ENCODE peak calls at places on chromosomes 6 and 20, in ten cellular contexts. One of them, this sample, is unnamed.

GRCh38 chr6:42313038-42313437 is 95.4 kb upstream of the MRPS10 start:
- DNase-seq in H9: no peak
- DNase-seq in H1: no peak
- DNase-seq in neural progenitor cell: no peak
- DNase-seq in trophoblast cell: no peak
- DNase-seq in MM.1S: no peak
- DNase-seq in mammary epithelial cell: no peak
- DNase-seq in endothelial cell of umbilical vein: no peak
- DNase-seq in PC-3: peak; percentile 38
- DNase-seq in GM23248: peak; percentile 76
- DNase-seq in this sample: no peak

GRCh38 chr20:19834783-19835182 is 76.7 kb downstream of the RIN2 start:
- DNase-seq in H9: no peak
- DNase-seq in H1: no peak
- DNase-seq in neural progenitor cell: no peak
- DNase-seq in trophoblast cell: no peak
- DNase-seq in MM.1S: no peak
- DNase-seq in mammary epithelial cell: no peak
- DNase-seq in endothelial cell of umbilical vein: no peak
- DNase-seq in PC-3: no peak
- DNase-seq in GM23248: no peak
- DNase-seq in this sample: no peak

GRCh38 chr20:5848711-5849505 is 98.7 kb downstream of the SHLD1 start:
- DNase-seq in H9: no peak
- DNase-seq in H1: no peak
- DNase-seq in neural progenitor cell: no peak
- DNase-seq in trophoblast cell: no peak
- DNase-seq in MM.1S: no peak
- DNase-seq in mammary epithelial cell: peak; percentile 54
- DNase-seq in endothelial cell of umbilical vein: peak; percentile 31
- DNase-seq in PC-3: peak; percentile 84
- DNase-seq in GM23248: peak; percentile 72
- DNase-seq in this sample: no peak

GRCh38 chr20:21301940-21302644 is 1.0 kb upstream of the XRN2 start:
- DNase-seq in H9: no peak
- DNase-seq in H1: no peak
- DNase-seq in neural progenitor cell: no peak
- DNase-seq in trophoblast cell: no peak
- DNase-seq in MM.1S: no peak
- DNase-seq in mammary epithelial cell: no peak
- DNase-seq in endothelial cell of umbilical vein: no peak
- DNase-seq in PC-3: no peak
- DNase-seq in GM23248: peak; percentile 25
- DNase-seq in this sample: no peak

GRCh38 chr20:62236200-62236599 is 2.1 kb upstream of the OSBPL2 start:
- DNase-seq in H9: no peak
- DNase-seq in H1: no peak
- DNase-seq in neural progenitor cell: no peak
- DNase-seq in trophoblast cell: no peak
- DNase-seq in MM.1S: no peak
- DNase-seq in mammary epithelial cell: no peak
- DNase-seq in endothelial cell of umbilical vein: no peak
- DNase-seq in PC-3: no peak
- DNase-seq in GM23248: no peak
- DNase-seq in this sample: no peak

GRCh38 chr6:44321210-44321609 is 8.1 kb upstream of the AARS2 start:
- DNase-seq in H9: no peak
- DNase-seq in H1: no peak
- DNase-seq in neural progenitor cell: no peak
- DNase-seq in trophoblast cell: no peak
- DNase-seq in MM.1S: no peak
- DNase-seq in mammary epithelial cell: no peak
- DNase-seq in endothelial cell of umbilical vein: no peak
- DNase-seq in PC-3: no peak
- DNase-seq in GM23248: no peak
- DNase-seq in this sample: no peak

GRCh38 chr20:13995841-13996240 is 525 bp downstream of the MACROD2 start:
- DNase-seq in H9: peak; percentile 48
- DNase-seq in H1: no peak
- DNase-seq in neural progenitor cell: peak; percentile 74
- DNase-seq in trophoblast cell: no peak
- DNase-seq in MM.1S: no peak
- DNase-seq in mammary epithelial cell: peak; percentile 41
- DNase-seq in endothelial cell of umbilical vein: peak; percentile 12
- DNase-seq in PC-3: peak; percentile 61
- DNase-seq in GM23248: peak; percentile 54
- DNase-seq in this sample: peak; percentile 62

GRCh38 chr6:56220078-56220477 is 27.3 kb downstream of the COL21A1 start:
- DNase-seq in H9: no peak
- DNase-seq in H1: no peak
- DNase-seq in neural progenitor cell: no peak
- DNase-seq in trophoblast cell: no peak
- DNase-seq in MM.1S: no peak
- DNase-seq in mammary epithelial cell: peak; percentile 94
- DNase-seq in endothelial cell of umbilical vein: no peak
- DNase-seq in PC-3: peak; percentile 82
- DNase-seq in GM23248: no peak
- DNase-seq in this sample: no peak

GRCh38 chr20:56359212-56360132 is 698 bp downstream of the FAM210B start:
- DNase-seq in H9: peak; percentile 39
- DNase-seq in H1: no peak
- DNase-seq in neural progenitor cell: peak; percentile 64
- DNase-seq in trophoblast cell: peak; percentile 49
- DNase-seq in MM.1S: peak; percentile 21
- DNase-seq in mammary epithelial cell: peak; percentile 75
- DNase-seq in endothelial cell of umbilical vein: peak; percentile 76
- DNase-seq in PC-3: peak; percentile 78
- DNase-seq in GM23248: peak; percentile 87
- DNase-seq in this sample: peak; percentile 40

GRCh38 chr6:79600313-79601019 is 30.7 kb upstream of the SH3BGRL2 start:
- DNase-seq in H9: no peak
- DNase-seq in H1: no peak
- DNase-seq in neural progenitor cell: no peak
- DNase-seq in trophoblast cell: no peak
- DNase-seq in MM.1S: no peak
- DNase-seq in mammary epithelial cell: no peak
- DNase-seq in endothelial cell of umbilical vein: no peak
- DNase-seq in PC-3: no peak
- DNase-seq in GM23248: no peak
- DNase-seq in this sample: no peak

GRCh38 chr6:154891901-154892300 is 103.2 kb upstream of the TIAM2 start:
- DNase-seq in H9: no peak
- DNase-seq in H1: no peak
- DNase-seq in neural progenitor cell: no peak
- DNase-seq in trophoblast cell: no peak
- DNase-seq in MM.1S: no peak
- DNase-seq in mammary epithelial cell: no peak
- DNase-seq in endothelial cell of umbilical vein: no peak
- DNase-seq in PC-3: no peak
- DNase-seq in GM23248: no peak
- DNase-seq in this sample: no peak

GRCh38 chr6:154888896-154889295 is 106.2 kb upstream of the TIAM2 start:
- DNase-seq in H9: no peak
- DNase-seq in H1: no peak
- DNase-seq in neural progenitor cell: no peak
- DNase-seq in trophoblast cell: peak; percentile 11
- DNase-seq in MM.1S: no peak
- DNase-seq in mammary epithelial cell: no peak
- DNase-seq in endothelial cell of umbilical vein: no peak
- DNase-seq in PC-3: no peak
- DNase-seq in GM23248: no peak
- DNase-seq in this sample: no peak

GRCh38 chr6:154888426-154888825 is 106.7 kb upstream of the TIAM2 start:
- DNase-seq in H9: no peak
- DNase-seq in H1: no peak
- DNase-seq in neural progenitor cell: peak; percentile 34
- DNase-seq in trophoblast cell: no peak
- DNase-seq in MM.1S: no peak
- DNase-seq in mammary epithelial cell: no peak
- DNase-seq in endothelial cell of umbilical vein: no peak
- DNase-seq in PC-3: no peak
- DNase-seq in GM23248: no peak
- DNase-seq in this sample: no peak

GRCh38 chr6:154893927-154894326 is 101.2 kb upstream of the TIAM2 start:
- DNase-seq in H9: no peak
- DNase-seq in H1: no peak
- DNase-seq in neural progenitor cell: no peak
- DNase-seq in trophoblast cell: no peak
- DNase-seq in MM.1S: no peak
- DNase-seq in mammary epithelial cell: no peak
- DNase-seq in endothelial cell of umbilical vein: no peak
- DNase-seq in PC-3: peak; percentile 25
- DNase-seq in GM23248: peak; percentile 51
- DNase-seq in this sample: no peak

GRCh38 chr6:154890874-154891273 is 104.2 kb upstream of the TIAM2 start:
- DNase-seq in H9: no peak
- DNase-seq in H1: no peak
- DNase-seq in neural progenitor cell: no peak
- DNase-seq in trophoblast cell: no peak
- DNase-seq in MM.1S: no peak
- DNase-seq in mammary epithelial cell: no peak
- DNase-seq in endothelial cell of umbilical vein: no peak
- DNase-seq in PC-3: no peak
- DNase-seq in GM23248: no peak
- DNase-seq in this sample: no peak
- H3K27ac ChIP-seq in H9: no peak overlapping the region
- H3K27ac ChIP-seq in H1: no peak overlapping the region
- H3K27ac ChIP-seq in neural progenitor cell: no peak overlapping the region
- H3K27ac ChIP-seq in trophoblast cell: no peak overlapping the region
- H3K27ac ChIP-seq in MM.1S: no peak overlapping the region
- H3K27ac ChIP-seq in mammary epithelial cell: no peak overlapping the region
- H3K27ac ChIP-seq in endothelial cell of umbilical vein: no peak overlapping the region
- H3K27ac ChIP-seq in PC-3: no peak overlapping the region
- H3K27ac ChIP-seq in GM23248: no peak overlapping the region
- H3K27ac ChIP-seq in this sample: no peak overlapping the region

GRCh38 chr20:41601742-41602141 is 16.4 kb downstream of the CHD6 start:
- DNase-seq in H9: no peak
- DNase-seq in H1: no peak
- DNase-seq in neural progenitor cell: no peak
- DNase-seq in trophoblast cell: no peak
- DNase-seq in MM.1S: no peak
- DNase-seq in mammary epithelial cell: no peak
- DNase-seq in endothelial cell of umbilical vein: no peak
- DNase-seq in PC-3: no peak
- DNase-seq in GM23248: no peak
- DNase-seq in this sample: no peak
- H3K79me2 ChIP-seq in H9: peaks cover 63% of the 10 kb centered on the region
- H3K79me2 ChIP-seq in H1: peaks cover 100% of the 10 kb centered on the region
- H3K79me2 ChIP-seq in neural progenitor cell: peaks cover 100% of the 10 kb centered on the region
- H3K79me2 ChIP-seq in trophoblast cell: peaks cover 8% of the 10 kb centered on the region
- H3K79me2 ChIP-seq in MM.1S: peaks cover 96% of the 10 kb centered on the region
- H3K79me2 ChIP-seq in mammary epithelial cell: peaks cover 91% of the 10 kb centered on the region
- H3K79me2 ChIP-seq in endothelial cell of umbilical vein: peaks cover 37% of the 10 kb centered on the region
- H3K79me2 ChIP-seq in PC-3: peaks cover 97% of the 10 kb centered on the region
- H3K79me2 ChIP-seq in GM23248: peaks cover 100% of the 10 kb centered on the region
- H3K79me2 ChIP-seq in this sample: peaks cover 95% of the 10 kb centered on the region

GRCh38 chr20:54129350-54129749 is 44.4 kb downstream of the CYP24A1 start:
- DNase-seq in H9: no peak
- DNase-seq in H1: no peak
- DNase-seq in neural progenitor cell: no peak
- DNase-seq in trophoblast cell: no peak
- DNase-seq in MM.1S: no peak
- DNase-seq in mammary epithelial cell: no peak
- DNase-seq in endothelial cell of umbilical vein: no peak
- DNase-seq in PC-3: no peak
- DNase-seq in GM23248: no peak
- DNase-seq in this sample: no peak

GRCh38 chr20:54134445-54135220 is 39.2 kb downstream of the CYP24A1 start:
- DNase-seq in H9: no peak
- DNase-seq in H1: no peak
- DNase-seq in neural progenitor cell: no peak
- DNase-seq in trophoblast cell: peak; percentile 95
- DNase-seq in MM.1S: no peak
- DNase-seq in mammary epithelial cell: peak; percentile 89
- DNase-seq in endothelial cell of umbilical vein: no peak
- DNase-seq in PC-3: peak; percentile 98
- DNase-seq in GM23248: peak; percentile 70
- DNase-seq in this sample: peak; percentile 93

GRCh38 chr20:54133434-54134427 is 40.1 kb downstream of the CYP24A1 start:
- DNase-seq in H9: no peak
- DNase-seq in H1: no peak
- DNase-seq in neural progenitor cell: peak; percentile 16
- DNase-seq in trophoblast cell: peak; percentile 62
- DNase-seq in MM.1S: no peak
- DNase-seq in mammary epithelial cell: peak; percentile 80
- DNase-seq in endothelial cell of umbilical vein: no peak
- DNase-seq in PC-3: peak; percentile 91
- DNase-seq in GM23248: peak; percentile 64
- DNase-seq in this sample: peak; percentile 29

GRCh38 chr20:54131675-54132611 is 41.8 kb downstream of the CYP24A1 start:
- DNase-seq in H9: no peak
- DNase-seq in H1: no peak
- DNase-seq in neural progenitor cell: peak; percentile 53
- DNase-seq in trophoblast cell: no peak
- DNase-seq in MM.1S: no peak
- DNase-seq in mammary epithelial cell: no peak
- DNase-seq in endothelial cell of umbilical vein: no peak
- DNase-seq in PC-3: no peak
- DNase-seq in GM23248: peak; percentile 49
- DNase-seq in this sample: no peak

DNA sequence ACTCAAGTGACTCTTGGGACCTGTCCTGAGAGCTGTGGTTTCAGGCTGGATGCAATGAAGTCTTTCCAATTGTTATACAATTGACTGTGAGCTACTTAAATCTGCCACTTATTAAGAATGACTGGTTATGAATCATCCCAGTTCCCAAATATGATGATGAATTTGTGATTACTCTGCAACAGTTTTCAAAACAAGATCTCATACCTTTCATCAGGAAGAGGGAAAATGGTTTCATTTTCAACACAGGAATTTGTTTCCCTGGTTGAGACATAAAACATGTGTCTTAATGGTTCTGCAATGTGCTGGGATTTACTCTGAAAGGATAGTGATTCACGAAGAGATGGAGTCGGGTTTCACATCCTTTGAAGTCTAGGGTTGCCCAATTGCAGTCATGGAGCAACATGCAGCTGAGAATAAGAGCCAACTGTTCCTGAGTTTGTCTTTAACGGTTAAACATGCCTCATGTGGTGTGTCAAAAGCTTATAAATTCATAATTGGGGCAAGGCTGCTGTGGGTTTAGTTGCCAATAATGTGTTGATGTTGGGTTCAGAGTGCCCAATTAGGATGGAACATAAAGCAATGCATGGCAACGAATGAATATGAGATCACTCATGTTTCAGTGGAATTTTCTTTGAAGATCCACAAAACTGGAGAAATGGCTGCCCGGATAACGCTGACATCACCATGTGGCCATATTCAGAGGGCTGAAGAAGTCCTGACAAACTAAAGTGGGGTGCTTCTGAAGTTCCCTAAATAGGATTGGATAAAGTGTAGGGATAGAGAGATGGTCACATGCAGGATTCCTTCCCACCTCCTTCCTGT is 41.0 kb downstream of the CYP24A1 start:
- DNase-seq in H9: peak; percentile 40
- DNase-seq in H1: no peak
- DNase-seq in neural progenitor cell: peak; percentile 52
- DNase-seq in trophoblast cell: peak; percentile 91
- DNase-seq in MM.1S: no peak
- DNase-seq in mammary epithelial cell: peak; percentile 100
- DNase-seq in endothelial cell of umbilical vein: no peak
- DNase-seq in PC-3: peak; percentile 99
- DNase-seq in GM23248: peak; percentile 98
- DNase-seq in this sample: peak; percentile 100
- H3K27ac ChIP-seq in H9: no peak overlapping the region
- H3K27ac ChIP-seq in H1: no peak overlapping the region
- H3K27ac ChIP-seq in neural progenitor cell: no peak overlapping the region
- H3K27ac ChIP-seq in trophoblast cell: peak overlapping the region; percentile 86
- H3K27ac ChIP-seq in MM.1S: no peak overlapping the region
- H3K27ac ChIP-seq in mammary epithelial cell: peak overlapping the region; percentile 98
- H3K27ac ChIP-seq in endothelial cell of umbilical vein: no peak overlapping the region
- H3K27ac ChIP-seq in PC-3: peak overlapping the region; percentile 91
- H3K27ac ChIP-seq in GM23248: peak overlapping the region; percentile 90
- H3K27ac ChIP-seq in this sample: peak overlapping the region; percentile 99

GRCh38 chr6:129659590-129660345 is 50.2 kb downstream of the ARHGAP18 start:
- DNase-seq in H9: no peak
- DNase-seq in H1: no peak
- DNase-seq in neural progenitor cell: no peak
- DNase-seq in trophoblast cell: peak; percentile 75
- DNase-seq in MM.1S: no peak
- DNase-seq in mammary epithelial cell: peak; percentile 59
- DNase-seq in endothelial cell of umbilical vein: no peak
- DNase-seq in PC-3: no peak
- DNase-seq in GM23248: no peak
- DNase-seq in this sample: no peak
- H3K79me2 ChIP-seq in H9: no peaks in the 10 kb centered on the region
- H3K79me2 ChIP-seq in H1: no peaks in the 10 kb centered on the region
- H3K79me2 ChIP-seq in neural progenitor cell: no peaks in the 10 kb centered on the region
- H3K79me2 ChIP-seq in trophoblast cell: no peaks in the 10 kb centered on the region
- H3K79me2 ChIP-seq in MM.1S: peaks cover 76% of the 10 kb centered on the region
- H3K79me2 ChIP-seq in mammary epithelial cell: peaks cover 92% of the 10 kb centered on the region
- H3K79me2 ChIP-seq in endothelial cell of umbilical vein: peaks cover 55% of the 10 kb centered on the region
- H3K79me2 ChIP-seq in PC-3: no peaks in the 10 kb centered on the region
- H3K79me2 ChIP-seq in GM23248: peaks cover 85% of the 10 kb centered on the region
- H3K79me2 ChIP-seq in this sample: no peaks in the 10 kb centered on the region

This sample was measured in PC-9.